ENCODE peak calls at places on chromosomes 12 and 14, in four cellular contexts. U, O, K and A are unnamed samples.

GRCh38 chr14:90733139-90733808 is 83.0 kb downstream of the TTC7B start:
- DNase-seq in U (no peak), O (no peak), K (no peak), A (no peak)

GRCh38 chr12:54173906-54174471 is 14.8 kb downstream of the SMUG1 start:
- DNase-seq in U (no peak), O (no peak), K (no peak), A (no peak)

GRCh38 chr12:108333898-108334699 is 5.0 kb downstream of the CMKLR1 start:
- DNase-seq in U (no peak), O (no peak), K (no peak), A (no peak)

GRCh38 chr14:99273025-99273723 is 1.2 kb upstream of the BCL11B start:
- DNase-seq in U (no peak), O (peak; percentile 60), K (no peak), A (no peak)

GRCh38 chr12:57907281-57907680 is 34.1 kb upstream of the ATP23 start:
- DNase-seq in U (no peak), O (no peak), K (no peak), A (no peak)

GRCh38 chr12:62720661-62721330 is 214.2 kb downstream of the PPM1H start:
- DNase-seq in U (no peak), O (no peak), K (no peak), A (no peak)

GRCh38 chr12:82517027-82517426 is 158.7 kb downstream of the METTL25 start:
- DNase-seq in U (peak; percentile 14), O (no peak), K (peak; percentile 22), A (no peak)

GRCh38 chr12:44385964-44386363 is 490.2 kb downstream of the NELL2 start:
- DNase-seq in U (no peak), O (no peak), K (no peak), A (no peak)

GRCh38 chr12:41476499-41476898 is 288.4 kb downstream of the PDZRN4 start:
- DNase-seq in U (no peak), O (no peak), K (no peak), A (no peak)

GRCh38 chr14:87483651-87484260 is 509.2 kb downstream of the GALC start:
- DNase-seq in U (peak; percentile 20), O (no peak), K (no peak), A (no peak)

GRCh38 chr12:42278116-42278485 is 40.1 kb upstream of the YAF2 start:
- DNase-seq in U (no peak), O (no peak), K (no peak), A (no peak)

GRCh38 chr12:12236896-12237295 is 29.9 kb downstream of the LRP6 start:
- DNase-seq in U (no peak), O (no peak), K (no peak), A (no peak)

GRCh38 chr12:121036810-121037326 is 2.2 kb downstream of the OASL start:
- DNase-seq in U (no peak), O (no peak), K (no peak), A (no peak)

GRCh38 chr12:5428332-5429221 is 3.3 kb upstream of the NTF3 start:
- DNase-seq in U (no peak), O (no peak), K (no peak), A (no peak)

GRCh38 chr12:79194595-79194994 is 330.0 kb downstream of the SYT1 start:
- DNase-seq in U (no peak), O (no peak), K (no peak), A (no peak)

GRCh38 chr12:98821849-98822248 is 176.8 kb downstream of the APAF1 start:
- DNase-seq in U (no peak), O (no peak), K (no peak), A (no peak)
- TF ChIP-seq POLR2A in U (no peak), O (no peak), K (no peak), A (no peak)

DNA sequence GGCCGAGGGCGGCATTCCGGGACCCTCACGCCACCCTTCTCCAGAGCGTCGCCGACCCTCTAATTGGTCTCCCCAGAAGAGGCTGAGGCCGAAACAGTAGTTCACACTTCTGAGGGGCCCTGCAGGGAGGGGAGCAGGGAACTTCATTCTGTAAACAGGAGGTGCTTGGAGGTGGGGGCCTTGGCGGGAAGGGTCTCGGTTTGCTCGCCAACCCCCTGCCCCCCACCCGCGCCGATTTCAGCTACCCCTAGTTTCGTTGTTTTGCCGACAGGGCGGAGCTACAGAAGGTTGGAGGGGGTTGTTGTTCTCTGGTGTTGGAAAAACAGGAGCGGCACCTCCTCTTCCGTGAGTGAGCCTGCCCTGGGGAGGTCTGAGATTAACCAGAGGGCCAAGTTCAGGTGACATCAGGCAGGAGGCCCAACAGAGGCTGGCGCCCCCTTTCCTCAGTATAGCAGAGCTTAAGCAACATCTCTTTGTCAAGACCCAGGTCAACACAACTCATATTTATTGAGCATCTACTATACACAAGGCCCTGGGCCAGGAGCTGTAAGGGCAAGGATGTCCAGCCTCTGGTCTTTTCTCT is 682 bp downstream of the ERBB3 start:
- DNase-seq in U (peak; percentile 71), O (no peak), K (no peak), A (no peak)
- TF ChIP-seq POLR2A in U (peak; percentile 30), O (no peak), K (no peak), A (no peak)

GRCh38 chr14:24195186-24196070 is at the start of gene TM9SF1:
- DNase-seq in U (peak; percentile 89), O (peak; percentile 81), K (peak; percentile 57), A (peak; percentile 95)
- TF ChIP-seq POLR2A in U (peak; percentile 87), O (no peak), K (no peak), A (peak; percentile 54)

GRCh38 chr14:75282166-75282547 is 3.5 kb downstream of the FOS start:
- DNase-seq in U (no peak), O (no peak), K (no peak), A (no peak)

GRCh38 chr14:75280831-75281690 is 2.4 kb downstream of the FOS start:
- DNase-seq in U (no peak), O (no peak), K (no peak), A (no peak)

GRCh38 chr14:75283162-75283883 is 4.7 kb downstream of the FOS start:
- DNase-seq in U (peak; percentile 49), O (no peak), K (no peak), A (no peak)

GRCh38 chr14:75280448-75280830 is 1.8 kb downstream of the FOS start:
- DNase-seq in U (no peak), O (no peak), K (no peak), A (no peak)

GRCh38 chr14:75281691-75282000 is 3.0 kb downstream of the FOS start:
- DNase-seq in U (no peak), O (no peak), K (no peak), A (no peak)
- TF ChIP-seq POLR2A in U (peak; percentile 1), O (no peak), K (no peak), A (no peak)